ENCODE peak calls at places on chromosome 15, in four cellular contexts. O is neural crest cell, A is esophagus squamous epithelium, K is uterus. D is an unnamed sample.

GRCh38 chr15:101615414-101615985 is 36.7 kb downstream of the TM2D3 start:
- DNase-seq in O (no peak), A (no peak), K (no peak), D (no peak)

GRCh38 chr15:29053006-29053405 is 167.2 kb downstream of the APBA2 start:
- DNase-seq in O (no peak), A (no peak), K (no peak), D (no peak)

GRCh38 chr15:75947117-75947516 is 43.4 kb downstream of the FBXO22 start:
- DNase-seq in O (no peak), A (no peak), K (no peak), D (no peak)

GRCh38 chr15:74283366-74283765 is 47.2 kb downstream of the CCDC33 start:
- DNase-seq in O (no peak), A (no peak), K (no peak), D (no peak)

GRCh38 chr15:61537337-61537736 is 308.2 kb upstream of the RORA start:
- DNase-seq in O (no peak), A (no peak), K (no peak), D (no peak)

GRCh38 chr15:101692799-101693198 is 31.5 kb downstream of the TARS3 start:
- DNase-seq in O (no peak), A (no peak), K (no peak), D (no peak)

GRCh38 chr15:58546066-58546591 is 114.3 kb downstream of the LIPC start:
- DNase-seq in O (no peak), A (no peak), K (no peak), D (no peak)

GRCh38 chr15:65873271-65873670 is 4.0 kb downstream of the RAB11A start:
- DNase-seq in O (no peak), A (no peak), K (no peak), D (no peak)

GRCh38 chr15:38671675-38672141 is 107.1 kb upstream of the RASGRP1 start:
- DNase-seq in O (no peak), A (no peak), K (no peak), D (peak; percentile 76)

GRCh38 chr15:99963096-99963825 is 230.0 kb upstream of the LYSMD4 start:
- DNase-seq in O (no peak), A (no peak), K (peak; percentile 13), D (no peak)

GRCh38 chr15:64247906-64248541 is 85.2 kb upstream of the PPIB start:
- DNase-seq in O (no peak), A (no peak), K (peak; percentile 24), D (no peak)

GRCh38 chr15:40016224-40016865 is 22.6 kb downstream of the SRP14 start:
- DNase-seq in O (no peak), A (no peak), K (no peak), D (no peak)

GRCh38 chr15:81265944-81266775 is 57.8 kb downstream of the STARD5 start:
- DNase-seq in O (peak; percentile 92), A (peak; percentile 15), K (peak; percentile 83), D (peak; percentile 82)

DNA sequence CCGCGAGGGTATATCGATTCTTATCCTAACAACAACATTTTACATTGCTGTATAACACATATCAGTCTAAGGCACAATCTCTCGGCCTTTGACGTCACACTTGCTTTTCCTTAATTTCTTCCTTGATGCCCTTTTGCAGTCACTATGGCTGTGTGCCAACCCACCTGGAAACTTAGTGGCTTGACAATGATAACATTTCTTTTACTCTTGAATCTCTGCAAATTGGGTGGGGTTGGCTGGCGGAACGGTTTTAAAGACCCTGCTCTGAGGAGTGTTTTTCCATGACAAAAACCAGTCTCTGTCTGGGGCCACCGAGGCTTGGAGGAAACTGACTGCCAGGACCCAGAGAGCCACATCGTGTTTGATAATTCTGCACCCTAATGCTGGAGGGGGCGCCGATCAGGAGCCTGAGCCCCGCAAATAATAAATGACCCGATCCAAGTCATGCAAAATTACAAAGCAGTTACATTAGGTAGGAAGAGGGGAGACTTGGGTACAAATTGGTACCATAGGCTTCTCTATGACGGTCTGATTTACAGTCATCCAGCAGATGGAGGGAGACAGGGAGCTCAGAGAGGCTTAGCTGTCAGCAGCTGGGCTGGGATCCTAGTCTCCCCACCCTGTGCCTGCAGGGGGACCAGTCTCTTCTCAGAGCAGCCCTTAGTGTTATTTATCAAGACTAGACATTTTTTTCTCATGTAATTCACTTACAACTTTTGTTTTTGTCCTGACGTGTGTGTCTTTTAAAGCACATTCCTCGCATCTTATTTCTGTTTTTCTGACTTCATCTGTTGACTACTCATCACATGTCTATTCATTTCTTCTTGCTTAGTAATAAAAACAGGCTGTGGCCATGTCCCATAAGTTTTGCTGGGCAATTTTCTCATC is 115.8 kb downstream of the KLF13 start:
- DNase-seq in O (no peak), A (no peak), K (peak; percentile 53), D (no peak)
- TF ChIP-seq CTCF in O (peak; percentile 42), A (no peak), K (peak; percentile 18), D (no peak)

GRCh38 chr15:90320062-90320884 is 31.8 kb upstream of the ZNF774 start:
- DNase-seq in O (peak; percentile 68), A (no peak), K (peak; percentile 88), D (peak; percentile 83)
- TF ChIP-seq CTCF in O (peak; percentile 99), A (peak; percentile 95), K (peak; percentile 100), D (peak; percentile 95)

DNA sequence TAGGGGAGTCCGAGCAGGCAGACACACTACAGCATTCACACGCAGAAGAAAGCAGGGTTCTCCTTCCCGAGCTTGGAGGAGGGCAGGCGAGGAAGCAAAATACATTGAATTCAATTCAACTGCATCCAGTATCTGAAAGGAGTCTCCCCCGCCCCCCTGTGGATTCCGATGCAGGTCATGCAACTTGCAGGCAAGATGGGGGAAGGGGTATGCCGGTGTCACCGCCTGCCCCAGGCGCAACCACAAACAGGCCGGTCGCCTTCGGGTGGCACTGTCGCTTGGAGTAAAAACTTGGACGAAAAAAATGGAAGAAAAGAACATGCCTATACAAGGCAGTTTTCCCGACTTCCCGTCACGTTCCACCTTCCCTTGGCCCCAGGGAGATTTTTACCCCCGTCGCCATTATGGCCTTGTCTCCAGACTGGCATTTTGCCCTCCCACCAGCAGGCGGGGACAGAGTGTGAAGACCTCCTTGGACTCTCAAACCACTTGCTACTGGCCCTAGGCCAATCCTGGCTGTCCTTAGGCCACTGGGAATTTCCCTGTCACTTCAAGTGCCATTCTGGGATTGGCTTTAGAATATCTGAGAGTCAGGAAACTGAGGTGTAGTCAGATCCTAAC is 1.6 kb upstream of the NTRK3 start:
- DNase-seq in O (no peak), A (no peak), K (no peak), D (no peak)
- TF ChIP-seq CTCF in O (peak; percentile 49), A (no peak), K (no peak), D (no peak)

DNA sequence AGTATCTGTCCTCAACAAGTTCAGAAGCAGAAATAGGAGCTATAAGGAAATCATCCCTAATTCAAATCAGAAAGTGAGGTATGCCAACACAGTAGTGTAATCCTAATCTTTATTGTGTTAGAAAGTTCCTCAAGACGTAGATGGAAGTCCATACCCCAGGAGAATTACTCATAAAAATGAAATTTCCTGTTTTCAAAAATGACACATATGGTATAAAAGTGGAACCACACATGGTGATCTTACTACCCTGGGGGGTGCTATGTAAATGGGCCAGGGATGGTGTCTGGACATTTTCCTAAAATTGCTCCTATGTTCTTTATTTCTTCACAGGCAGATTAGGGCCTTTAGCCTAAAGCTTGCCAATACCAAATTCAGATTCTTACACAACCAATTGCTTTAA is 204.1 kb downstream of the ARRDC4 start:
- DNase-seq in O (no peak), A (no peak), K (no peak), D (no peak)
- TF ChIP-seq CTCF in O (no peak), A (no peak), K (no peak), D (no peak)

GRCh38 chr15:85311647-85312046 is 68.8 kb upstream of the AKAP13 start:
- DNase-seq in O (no peak), A (no peak), K (no peak), D (no peak)

GRCh38 chr15:85313339-85313738 is 67.1 kb upstream of the AKAP13 start:
- DNase-seq in O (no peak), A (no peak), K (no peak), D (no peak)

GRCh38 chr15:85314139-85314538 is 66.3 kb upstream of the AKAP13 start:
- DNase-seq in O (no peak), A (no peak), K (no peak), D (no peak)

GRCh38 chr15:85312486-85312885 is 67.9 kb upstream of the AKAP13 start:
- DNase-seq in O (no peak), A (no peak), K (no peak), D (peak; percentile 77)

DNA sequence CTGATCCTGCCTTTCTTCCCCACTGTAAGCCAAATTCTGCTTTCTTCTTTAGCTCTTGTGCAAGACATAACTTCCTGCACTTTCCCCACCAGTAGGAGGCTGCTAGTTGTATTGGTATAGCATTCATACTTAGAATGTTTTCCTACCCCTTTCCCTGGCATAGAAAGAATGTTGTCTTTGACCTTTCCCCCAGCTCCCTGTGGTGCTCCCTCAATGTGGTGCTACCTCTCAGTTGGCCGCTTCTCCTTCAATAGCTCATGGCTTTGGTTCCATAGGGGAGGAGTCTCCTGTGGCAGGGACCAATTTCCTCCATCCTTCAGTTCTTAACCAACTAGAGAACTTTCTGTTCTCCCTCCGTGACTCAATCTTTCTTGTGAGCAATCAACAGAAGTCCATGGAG is 67.5 kb upstream of the AKAP13 start:
- DNase-seq in O (no peak), A (no peak), K (no peak), D (no peak)
- TF ChIP-seq CTCF in O (no peak), A (no peak), K (no peak), D (peak; percentile 11)

GRCh38 chr15:93088200-93088980 is 621 bp downstream of the RGMA start:
- DNase-seq in O (peak; percentile 32), A (no peak), K (no peak), D (peak; percentile 13)
- TF ChIP-seq CTCF in O (peak; percentile 25), A (no peak), K (no peak), D (peak; percentile 40)

DNA sequence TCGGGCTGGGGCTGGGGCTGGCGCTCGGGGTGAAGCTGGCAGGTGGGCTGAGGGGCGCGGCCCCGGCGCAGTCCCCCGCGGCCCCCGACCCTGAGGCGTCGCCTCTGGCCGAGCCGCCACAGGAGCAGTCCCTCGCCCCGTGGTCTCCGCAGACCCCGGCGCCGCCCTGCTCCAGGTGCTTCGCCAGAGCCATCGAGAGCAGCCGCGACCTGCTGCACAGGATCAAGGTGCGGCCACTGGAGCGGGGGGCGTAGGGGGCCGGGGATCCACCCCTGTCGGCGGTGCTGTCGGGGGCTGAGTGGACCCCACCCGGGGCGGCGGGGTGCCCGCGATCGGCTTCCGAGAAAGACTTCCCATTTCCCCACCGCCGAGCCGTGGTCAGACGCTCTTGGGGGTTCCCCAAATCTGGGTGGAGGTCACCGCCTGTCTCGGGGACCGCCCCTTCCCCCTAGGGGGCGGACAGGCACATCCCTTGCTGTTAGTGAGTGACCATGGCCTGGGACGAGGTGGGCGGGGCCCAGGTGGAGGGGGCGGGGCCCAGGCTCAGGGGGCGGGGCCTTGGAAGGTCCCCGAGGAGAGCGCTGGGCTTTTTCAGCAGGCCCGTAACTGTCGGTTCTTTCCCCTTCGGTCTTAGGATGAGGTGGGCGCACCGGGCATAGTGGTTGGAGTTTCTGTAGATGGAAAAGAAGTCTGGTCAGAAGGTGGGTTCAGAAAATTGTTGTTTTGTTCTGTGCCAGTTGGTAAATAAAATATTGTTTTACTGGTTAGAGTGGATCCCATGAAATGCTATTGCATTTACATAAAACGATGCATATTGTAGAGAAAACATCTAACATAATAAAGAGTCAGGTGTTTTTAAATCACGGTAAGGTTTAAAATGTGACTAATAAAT is 587 bp downstream of the LACTB start:
- DNase-seq in O (peak; percentile 74), A (peak; percentile 54), K (peak; percentile 87), D (peak; percentile 84)
- TF ChIP-seq CTCF in O (peak; percentile 56), A (no peak), K (no peak), D (peak; percentile 12)